ENCODE peak calls at places on chromosomes 12 and 14, in eight cellular contexts. S is GM23338, M is PC-3, P is MM.1S, K is cardiac muscle cell, N is NB4, W is astrocyte of the spinal cord, D is lung. Y is an unnamed sample.

GRCh38 chr12:94100990-94101901 is 47.1 kb upstream of the PLXNC1 start:
- DNase-seq in P (peak; percentile 62), N (peak; percentile 84), S (peak; percentile 87), M (peak; percentile 79), K (peak; percentile 84), W (peak; percentile 73), D (peak; percentile 76), Y (peak; percentile 79)

GRCh38 chr12:1644523-1645438 is 15.8 kb downstream of the WNT5B start:
- DNase-seq in D (peak; percentile 58), N (peak; percentile 40), K (no peak), P (no peak), S (no peak), W (peak; percentile 91), M (no peak), Y (no peak)

GRCh38 chr12:89140580-89141236 is 211.6 kb downstream of the DUSP6 start:
- DNase-seq in W (peak; percentile 18), N (no peak), K (no peak), P (no peak), D (no peak), S (no peak), M (peak; percentile 48), Y (no peak)

GRCh38 chr14:95877633-95878032 is 1.0 kb downstream of the TUNAR start:
- DNase-seq in P (no peak), K (no peak), W (no peak), D (no peak), M (no peak), S (no peak), N (no peak), Y (no peak)

GRCh38 chr12:121789800-121790748 is 3.4 kb downstream of the RHOF start:
- DNase-seq in P (peak; percentile 73), D (peak; percentile 71), M (peak; percentile 87), N (peak; percentile 99), S (peak; percentile 67), W (no peak), K (no peak), Y (peak; percentile 83)

GRCh38 chr14:69314327-69314726 is 54.4 kb downstream of the GALNT16 start:
- DNase-seq in K (no peak), M (no peak), W (no peak), P (no peak), S (no peak), N (no peak), D (no peak), Y (no peak)

GRCh38 chr14:44854114-44854513 is 107.6 kb downstream of the KLHL28 start:
- DNase-seq in N (peak; percentile 2), K (no peak), P (no peak), S (no peak), D (no peak), W (no peak), M (no peak), Y (no peak)

GRCh38 chr12:16349132-16349463 is 1.7 kb downstream of the MGST1 start:
- DNase-seq in W (peak; percentile 91), M (peak; percentile 91), S (peak; percentile 56), P (no peak), K (no peak), N (peak; percentile 90), D (peak; percentile 68), Y (no peak)

GRCh38 chr12:81963651-81964050 is 204.5 kb upstream of the PPFIA2 start:
- DNase-seq in W (no peak), N (no peak), S (no peak), M (no peak), D (no peak), P (no peak), K (no peak), Y (no peak)

GRCh38 chr14:36863271-36863670 is 201.6 kb downstream of the PAX9 start:
- DNase-seq in N (no peak), D (no peak), M (peak; percentile 33), W (no peak), P (no peak), K (no peak), S (no peak), Y (no peak)

GRCh38 chr14:76077340-76077739 is 74.4 kb upstream of the GPATCH2L start:
- DNase-seq in N (no peak), M (no peak), S (peak; percentile 37), D (no peak), W (no peak), K (no peak), P (no peak), Y (no peak)

GRCh38 chr12:110015132-110015531 is 15.9 kb downstream of the ANKRD13A start:
- DNase-seq in M (no peak), D (no peak), N (peak; percentile 42), S (no peak), W (no peak), K (no peak), P (peak; percentile 18), Y (no peak)
- TF ChIP-seq CTCF in M (no peak), D (no peak), N (no peak), S (no peak), W (no peak), K (no peak), P (peak; percentile 4), Y (no peak)

DNA sequence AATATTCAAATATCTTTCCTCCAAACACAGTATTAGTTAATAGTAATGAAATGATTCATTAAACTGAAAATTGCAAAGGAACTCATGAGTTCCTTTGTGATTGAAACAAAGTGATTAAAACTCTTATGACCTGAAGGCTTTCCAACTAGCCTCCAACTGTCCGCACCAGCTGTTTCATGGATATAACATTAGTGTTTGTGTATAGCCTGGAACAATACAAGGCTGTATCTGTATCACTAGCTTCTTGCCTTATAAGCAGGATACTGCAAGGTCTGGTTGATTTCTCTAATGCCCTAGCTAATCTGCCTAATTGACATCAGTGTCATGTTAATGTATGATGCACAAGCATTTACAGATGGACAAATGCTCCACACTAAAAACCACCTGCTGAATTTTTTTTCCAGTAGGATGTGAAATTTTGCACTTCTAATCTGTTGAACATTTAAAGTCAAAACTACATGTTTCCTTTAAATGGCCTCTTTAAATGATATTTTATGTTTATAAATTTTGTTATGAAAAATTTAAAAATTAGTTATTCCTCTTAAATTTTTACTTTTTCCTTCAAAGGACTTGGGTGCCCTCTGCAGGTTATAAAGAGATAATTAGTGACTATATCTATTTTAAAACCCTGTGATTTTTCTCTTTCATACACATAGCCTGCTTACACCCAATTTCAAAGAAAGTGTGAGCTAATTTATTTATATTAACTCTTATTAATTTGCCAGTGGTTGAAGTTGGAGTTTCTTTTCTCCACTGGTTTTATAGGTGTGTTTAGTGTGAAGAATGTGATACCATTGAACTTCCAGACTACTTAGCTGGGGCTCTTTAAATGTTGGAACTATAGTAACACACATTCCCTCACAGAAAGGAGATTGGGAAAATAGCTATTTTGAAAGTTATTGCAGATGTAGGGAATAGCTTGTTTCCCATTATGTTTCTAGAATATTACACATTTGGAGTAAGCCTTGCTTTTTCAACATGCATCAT is 25.4 kb downstream of the AP5M1 start:
- DNase-seq in K (no peak), W (peak; percentile 43), P (no peak), S (peak; percentile 38), D (no peak), M (peak; percentile 53), N (no peak), Y (no peak)
- TF ChIP-seq CTCF in K (peak; percentile 35), W (no peak), P (no peak), S (peak; percentile 56), D (no peak), M (peak; percentile 68), N (no peak), Y (no peak)

GRCh38 chr14:58398495-58398894 is 2.8 kb downstream of the TOMM20L start:
- DNase-seq in P (no peak), N (no peak), M (no peak), W (no peak), S (no peak), D (no peak), K (no peak), Y (no peak)

GRCh38 chr14:58398895-58399294 is 3.2 kb downstream of the TOMM20L start:
- DNase-seq in M (no peak), P (no peak), W (no peak), D (no peak), K (no peak), S (no peak), N (no peak), Y (no peak)

GRCh38 chr14:58395815-58396626 is at the start of gene TOMM20L:
- DNase-seq in P (peak; percentile 62), D (peak; percentile 71), K (peak; percentile 81), S (peak; percentile 94), W (peak; percentile 55), M (peak; percentile 94), N (peak; percentile 87), Y (peak; percentile 93)

GRCh38 chr14:58401587-58401986 is 5.9 kb downstream of the TOMM20L start:
- DNase-seq in N (peak; percentile 8), S (peak; percentile 8), W (no peak), K (no peak), D (no peak), M (peak; percentile 36), P (no peak), Y (no peak)
- TF ChIP-seq CTCF in N (no peak), S (peak; percentile 24), W (peak; percentile 6), K (no peak), D (no peak), M (peak; percentile 60), P (no peak), Y (peak; percentile 7)

GRCh38 chr12:4303750-4304149 is 17.3 kb upstream of the TIGAR start:
- DNase-seq in M (no peak), P (no peak), D (no peak), N (no peak), K (no peak), S (no peak), W (no peak), Y (no peak)

GRCh38 chr12:4297617-4298016 is 23.4 kb upstream of the TIGAR start:
- DNase-seq in W (no peak), N (no peak), M (no peak), P (no peak), D (no peak), K (no peak), S (no peak), Y (no peak)

GRCh38 chr12:4302881-4303280 is 18.1 kb upstream of the TIGAR start:
- DNase-seq in M (no peak), W (no peak), K (no peak), P (no peak), D (no peak), N (no peak), S (no peak), Y (no peak)

GRCh38 chr12:4300870-4301269 is 20.1 kb upstream of the TIGAR start:
- DNase-seq in N (no peak), W (no peak), P (no peak), K (no peak), M (no peak), S (no peak), D (no peak), Y (no peak)

DNA sequence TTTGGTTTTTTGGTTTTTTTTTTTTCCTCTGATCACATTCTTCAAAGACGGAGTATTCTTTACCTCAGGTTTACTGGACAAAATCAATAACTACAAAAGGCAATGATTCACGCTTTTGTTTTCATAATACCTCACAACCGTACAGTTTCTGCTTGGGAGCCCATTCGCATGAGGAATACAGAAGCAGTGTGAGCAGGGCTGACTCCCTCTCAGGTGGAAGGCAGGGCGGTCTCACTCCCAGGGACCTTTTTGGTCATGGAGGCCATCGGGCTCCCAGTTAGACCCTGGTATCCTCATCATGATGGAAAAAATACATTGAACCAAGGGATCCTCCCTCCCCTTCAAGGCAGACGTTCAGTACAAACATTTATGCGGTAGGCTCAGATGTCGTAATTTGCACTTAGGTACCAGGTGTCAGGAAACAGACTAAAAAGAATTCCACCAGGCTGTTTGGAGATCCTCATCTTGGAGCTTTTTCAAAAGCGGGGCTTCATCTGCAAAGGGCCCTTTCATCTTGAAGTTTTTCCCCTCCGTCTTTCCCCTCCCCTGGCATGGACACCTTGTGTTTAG is 19.0 kb upstream of the TIGAR start:
- DNase-seq in N (no peak), D (no peak), M (no peak), W (no peak), P (no peak), K (no peak), S (no peak), Y (no peak)
- TF ChIP-seq CTCF in N (no peak), D (no peak), M (no peak), W (no peak), P (no peak), K (no peak), S (no peak), Y (no peak)

Y was measured in GM13977.